ENCODE peak calls at places on chromosomes 4 and X, in nine cellular contexts. One of them, this sample, is unnamed.

GRCh38 chr4:48290146-48290772 is 20.6 kb upstream of the TEC start:
- DNase-seq in GM12865: peak; percentile 16
- DNase-seq in progenitor cell of endocrine pancreas: no peak
- DNase-seq in keratinocyte: no peak
- DNase-seq in transverse colon: peak; percentile 27
- DNase-seq in CD8-positive, alpha-beta T cell: no peak
- DNase-seq in nephron progenitor cell: no peak
- DNase-seq in HFF-Myc: no peak
- DNase-seq in OCI-LY7: peak; percentile 9
- DNase-seq in this sample: peak; percentile 65

GRCh38 chr4:2623442-2623841 is 87.0 kb downstream of the FAM193A start:
- DNase-seq in GM12865: no peak
- DNase-seq in progenitor cell of endocrine pancreas: no peak
- DNase-seq in keratinocyte: no peak
- DNase-seq in transverse colon: no peak
- DNase-seq in CD8-positive, alpha-beta T cell: no peak
- DNase-seq in nephron progenitor cell: no peak
- DNase-seq in HFF-Myc: no peak
- DNase-seq in OCI-LY7: no peak
- DNase-seq in this sample: no peak

GRCh38 chr4:538542-539142 is 37.5 kb downstream of the TMEM271 start:
- DNase-seq in GM12865: no peak
- DNase-seq in progenitor cell of endocrine pancreas: no peak
- DNase-seq in keratinocyte: no peak
- DNase-seq in transverse colon: no peak
- DNase-seq in CD8-positive, alpha-beta T cell: no peak
- DNase-seq in nephron progenitor cell: no peak
- DNase-seq in HFF-Myc: no peak
- DNase-seq in OCI-LY7: no peak
- DNase-seq in this sample: no peak

GRCh38 chrX:16087081-16087480 is 36.3 kb upstream of the GRPR start:
- DNase-seq in GM12865: no peak
- DNase-seq in progenitor cell of endocrine pancreas: no peak
- DNase-seq in keratinocyte: no peak
- DNase-seq in transverse colon: no peak
- DNase-seq in CD8-positive, alpha-beta T cell: no peak
- DNase-seq in nephron progenitor cell: no peak
- DNase-seq in HFF-Myc: no peak
- DNase-seq in OCI-LY7: no peak
- DNase-seq in this sample: no peak

GRCh38 chr4:109973529-109973905 is 60.8 kb downstream of the EGF start:
- DNase-seq in GM12865: no peak
- DNase-seq in progenitor cell of endocrine pancreas: no peak
- DNase-seq in keratinocyte: no peak
- DNase-seq in transverse colon: no peak
- DNase-seq in CD8-positive, alpha-beta T cell: no peak
- DNase-seq in nephron progenitor cell: no peak
- DNase-seq in HFF-Myc: no peak
- DNase-seq in OCI-LY7: no peak
- DNase-seq in this sample: no peak

GRCh38 chr4:126740687-126741086 is 892.1 kb upstream of the INTU start:
- DNase-seq in GM12865: no peak
- DNase-seq in progenitor cell of endocrine pancreas: no peak
- DNase-seq in keratinocyte: no peak
- DNase-seq in transverse colon: no peak
- DNase-seq in CD8-positive, alpha-beta T cell: no peak
- DNase-seq in nephron progenitor cell: no peak
- DNase-seq in HFF-Myc: no peak
- DNase-seq in OCI-LY7: no peak
- DNase-seq in this sample: no peak

GRCh38 chr4:137641554-137641953 is 109.3 kb upstream of the PCDH18 start:
- DNase-seq in GM12865: no peak
- DNase-seq in progenitor cell of endocrine pancreas: no peak
- DNase-seq in keratinocyte: no peak
- DNase-seq in transverse colon: no peak
- DNase-seq in CD8-positive, alpha-beta T cell: no peak
- DNase-seq in nephron progenitor cell: no peak
- DNase-seq in HFF-Myc: no peak
- DNase-seq in OCI-LY7: no peak
- DNase-seq in this sample: no peak

GRCh38 chr4:18051281-18051680 is 29.7 kb upstream of the LCORL start:
- DNase-seq in GM12865: no peak
- DNase-seq in progenitor cell of endocrine pancreas: no peak
- DNase-seq in keratinocyte: no peak
- DNase-seq in transverse colon: no peak
- DNase-seq in CD8-positive, alpha-beta T cell: no peak
- DNase-seq in nephron progenitor cell: no peak
- DNase-seq in HFF-Myc: no peak
- DNase-seq in OCI-LY7: no peak
- DNase-seq in this sample: no peak

GRCh38 chr4:5825642-5826041 is 67.2 kb downstream of the CRMP1 start:
- DNase-seq in GM12865: no peak
- DNase-seq in progenitor cell of endocrine pancreas: no peak
- DNase-seq in keratinocyte: no peak
- DNase-seq in transverse colon: no peak
- DNase-seq in CD8-positive, alpha-beta T cell: no peak
- DNase-seq in nephron progenitor cell: no peak
- DNase-seq in HFF-Myc: no peak
- DNase-seq in OCI-LY7: no peak
- DNase-seq in this sample: no peak

GRCh38 chrX:554271-554670 is 76.3 kb upstream of the SHOX start:
- DNase-seq in GM12865: no peak
- DNase-seq in progenitor cell of endocrine pancreas: no peak
- DNase-seq in keratinocyte: no peak
- DNase-seq in transverse colon: no peak
- DNase-seq in CD8-positive, alpha-beta T cell: no peak
- DNase-seq in nephron progenitor cell: no peak
- DNase-seq in HFF-Myc: no peak
- DNase-seq in OCI-LY7: no peak
- DNase-seq in this sample: no peak

GRCh38 chr4:105765690-105766407 is 57.3 kb downstream of the GSTCD start:
- DNase-seq in GM12865: no peak
- DNase-seq in progenitor cell of endocrine pancreas: no peak
- DNase-seq in keratinocyte: peak; percentile 36
- DNase-seq in transverse colon: no peak
- DNase-seq in CD8-positive, alpha-beta T cell: no peak
- DNase-seq in nephron progenitor cell: no peak
- DNase-seq in HFF-Myc: peak; percentile 61
- DNase-seq in OCI-LY7: no peak
- DNase-seq in this sample: no peak

GRCh38 chrX:153708415-153708814 is 15.8 kb downstream of the BCAP31 start:
- DNase-seq in GM12865: peak; percentile 33
- DNase-seq in progenitor cell of endocrine pancreas: peak; percentile 56
- DNase-seq in keratinocyte: no peak
- DNase-seq in transverse colon: peak; percentile 81
- DNase-seq in CD8-positive, alpha-beta T cell: peak; percentile 34
- DNase-seq in nephron progenitor cell: peak; percentile 70
- DNase-seq in HFF-Myc: peak; percentile 36
- DNase-seq in OCI-LY7: peak; percentile 31
- DNase-seq in this sample: peak; percentile 47

GRCh38 chr4:150581611-150582010 is 340 bp upstream of the MAB21L2 start:
- DNase-seq in GM12865: no peak
- DNase-seq in progenitor cell of endocrine pancreas: no peak
- DNase-seq in keratinocyte: no peak
- DNase-seq in transverse colon: peak; percentile 64
- DNase-seq in CD8-positive, alpha-beta T cell: no peak
- DNase-seq in nephron progenitor cell: peak; percentile 50
- DNase-seq in HFF-Myc: no peak
- DNase-seq in OCI-LY7: no peak
- DNase-seq in this sample: no peak

GRCh38 chr4:100299019-100299418 is 108.8 kb upstream of the DDIT4L start:
- DNase-seq in GM12865: no peak
- DNase-seq in progenitor cell of endocrine pancreas: no peak
- DNase-seq in keratinocyte: no peak
- DNase-seq in transverse colon: no peak
- DNase-seq in CD8-positive, alpha-beta T cell: no peak
- DNase-seq in nephron progenitor cell: no peak
- DNase-seq in HFF-Myc: peak; percentile 69
- DNase-seq in OCI-LY7: no peak
- DNase-seq in this sample: no peak

GRCh38 chrX:45515262-45516215 is 314.9 kb upstream of the DIPK2B start:
- DNase-seq in GM12865: peak; percentile 22
- DNase-seq in progenitor cell of endocrine pancreas: no peak
- DNase-seq in keratinocyte: peak; percentile 78
- DNase-seq in transverse colon: peak; percentile 43
- DNase-seq in CD8-positive, alpha-beta T cell: no peak
- DNase-seq in nephron progenitor cell: no peak
- DNase-seq in HFF-Myc: peak; percentile 77
- DNase-seq in OCI-LY7: no peak
- DNase-seq in this sample: peak; percentile 13
- TF ChIP-seq CTCF in GM12865: peak; percentile 25
- TF ChIP-seq CTCF in progenitor cell of endocrine pancreas: peak; percentile 50
- TF ChIP-seq CTCF in keratinocyte: peak; percentile 80
- TF ChIP-seq CTCF in transverse colon: peak; percentile 45
- TF ChIP-seq CTCF in CD8-positive, alpha-beta T cell: no peak
- TF ChIP-seq CTCF in nephron progenitor cell: peak; percentile 39
- TF ChIP-seq CTCF in HFF-Myc: peak; percentile 66
- TF ChIP-seq CTCF in OCI-LY7: peak; percentile 56
- TF ChIP-seq CTCF in this sample: no peak

GRCh38 chr4:129526812-129527211 is 430.9 kb downstream of the C4orf33 start:
- DNase-seq in GM12865: no peak
- DNase-seq in progenitor cell of endocrine pancreas: no peak
- DNase-seq in keratinocyte: no peak
- DNase-seq in transverse colon: no peak
- DNase-seq in CD8-positive, alpha-beta T cell: no peak
- DNase-seq in nephron progenitor cell: no peak
- DNase-seq in HFF-Myc: no peak
- DNase-seq in OCI-LY7: peak; percentile 1
- DNase-seq in this sample: no peak
- TF ChIP-seq CTCF in GM12865: peak; percentile 11
- TF ChIP-seq CTCF in progenitor cell of endocrine pancreas: no peak
- TF ChIP-seq CTCF in keratinocyte: no peak
- TF ChIP-seq CTCF in transverse colon: no peak
- TF ChIP-seq CTCF in CD8-positive, alpha-beta T cell: no peak
- TF ChIP-seq CTCF in nephron progenitor cell: no peak
- TF ChIP-seq CTCF in HFF-Myc: no peak
- TF ChIP-seq CTCF in OCI-LY7: peak; percentile 31
- TF ChIP-seq CTCF in this sample: no peak

DNA sequence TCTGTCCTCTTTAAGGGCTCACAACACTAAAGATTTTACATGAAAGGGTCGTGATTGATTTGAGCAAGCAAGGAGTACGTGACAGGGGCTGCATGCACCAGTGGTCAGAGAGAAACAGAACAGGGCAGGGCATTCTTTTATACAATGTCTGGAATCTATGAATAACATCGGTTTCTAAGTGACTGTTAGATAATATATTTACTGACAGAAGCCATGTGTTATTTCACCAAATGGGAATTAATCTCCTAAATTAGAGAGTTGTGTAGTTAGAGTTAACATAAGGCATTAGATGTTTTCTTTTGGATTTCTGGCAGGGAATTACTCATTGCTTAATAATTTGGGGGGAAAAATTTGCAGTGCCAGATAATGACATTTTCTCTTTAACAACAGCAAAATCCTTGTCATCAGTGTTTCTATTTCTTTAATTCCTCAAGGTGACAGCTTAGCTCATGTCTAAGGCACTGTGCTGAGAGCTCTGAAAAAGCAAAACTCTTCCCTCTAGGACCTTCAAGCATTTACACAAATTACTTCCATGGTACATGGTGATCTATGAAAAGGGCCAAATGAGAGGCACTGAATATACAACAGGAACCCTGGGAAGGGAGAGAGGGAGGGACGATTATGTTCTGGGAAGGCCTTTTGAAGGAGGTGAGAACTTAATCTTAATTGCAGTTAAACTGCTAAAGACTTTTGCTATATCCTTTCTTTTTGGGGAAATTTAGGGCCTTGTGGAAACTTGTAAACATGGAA is 145.0 kb downstream of the RTL3 start:
- DNase-seq in GM12865: no peak
- DNase-seq in progenitor cell of endocrine pancreas: no peak
- DNase-seq in keratinocyte: no peak
- DNase-seq in transverse colon: no peak
- DNase-seq in CD8-positive, alpha-beta T cell: no peak
- DNase-seq in nephron progenitor cell: no peak
- DNase-seq in HFF-Myc: no peak
- DNase-seq in OCI-LY7: no peak
- DNase-seq in this sample: no peak
- TF ChIP-seq CTCF in GM12865: no peak
- TF ChIP-seq CTCF in progenitor cell of endocrine pancreas: no peak
- TF ChIP-seq CTCF in keratinocyte: no peak
- TF ChIP-seq CTCF in transverse colon: no peak
- TF ChIP-seq CTCF in CD8-positive, alpha-beta T cell: no peak
- TF ChIP-seq CTCF in nephron progenitor cell: no peak
- TF ChIP-seq CTCF in HFF-Myc: no peak
- TF ChIP-seq CTCF in OCI-LY7: no peak
- TF ChIP-seq CTCF in this sample: no peak

GRCh38 chr4:77437079-77437478 is 168.5 kb upstream of the CXCL13 start:
- DNase-seq in GM12865: no peak
- DNase-seq in progenitor cell of endocrine pancreas: no peak
- DNase-seq in keratinocyte: no peak
- DNase-seq in transverse colon: no peak
- DNase-seq in CD8-positive, alpha-beta T cell: no peak
- DNase-seq in nephron progenitor cell: no peak
- DNase-seq in HFF-Myc: no peak
- DNase-seq in OCI-LY7: no peak
- DNase-seq in this sample: no peak

GRCh38 chr4:77430847-77431246 is 174.8 kb upstream of the CXCL13 start:
- DNase-seq in GM12865: no peak
- DNase-seq in progenitor cell of endocrine pancreas: no peak
- DNase-seq in keratinocyte: no peak
- DNase-seq in transverse colon: no peak
- DNase-seq in CD8-positive, alpha-beta T cell: no peak
- DNase-seq in nephron progenitor cell: no peak
- DNase-seq in HFF-Myc: no peak
- DNase-seq in OCI-LY7: no peak
- DNase-seq in this sample: no peak

GRCh38 chr4:77432702-77433101 is 172.9 kb upstream of the CXCL13 start:
- DNase-seq in GM12865: peak; percentile 3
- DNase-seq in progenitor cell of endocrine pancreas: no peak
- DNase-seq in keratinocyte: no peak
- DNase-seq in transverse colon: no peak
- DNase-seq in CD8-positive, alpha-beta T cell: no peak
- DNase-seq in nephron progenitor cell: no peak
- DNase-seq in HFF-Myc: no peak
- DNase-seq in OCI-LY7: peak; percentile 4
- DNase-seq in this sample: no peak

GRCh38 chr4:77434299-77435092 is 171.1 kb upstream of the CXCL13 start:
- DNase-seq in GM12865: no peak
- DNase-seq in progenitor cell of endocrine pancreas: no peak
- DNase-seq in keratinocyte: no peak
- DNase-seq in transverse colon: no peak
- DNase-seq in CD8-positive, alpha-beta T cell: no peak
- DNase-seq in nephron progenitor cell: no peak
- DNase-seq in HFF-Myc: no peak
- DNase-seq in OCI-LY7: no peak
- DNase-seq in this sample: no peak

GRCh38 chr4:77433102-77433733 is 172.4 kb upstream of the CXCL13 start:
- DNase-seq in GM12865: peak; percentile 61
- DNase-seq in progenitor cell of endocrine pancreas: no peak
- DNase-seq in keratinocyte: no peak
- DNase-seq in transverse colon: no peak
- DNase-seq in CD8-positive, alpha-beta T cell: no peak
- DNase-seq in nephron progenitor cell: peak; percentile 13
- DNase-seq in HFF-Myc: peak; percentile 26
- DNase-seq in OCI-LY7: peak; percentile 48
- DNase-seq in this sample: peak; percentile 50
- TF ChIP-seq CTCF in GM12865: peak; percentile 48
- TF ChIP-seq CTCF in progenitor cell of endocrine pancreas: peak; percentile 67
- TF ChIP-seq CTCF in keratinocyte: peak; percentile 52
- TF ChIP-seq CTCF in transverse colon: peak; percentile 59
- TF ChIP-seq CTCF in CD8-positive, alpha-beta T cell: peak; percentile 37
- TF ChIP-seq CTCF in nephron progenitor cell: peak; percentile 60
- TF ChIP-seq CTCF in HFF-Myc: peak; percentile 26
- TF ChIP-seq CTCF in OCI-LY7: peak; percentile 73
- TF ChIP-seq CTCF in this sample: no peak

GRCh38 chr4:8586671-8587468 is 5.7 kb upstream of the CPZ start:
- DNase-seq in GM12865: peak; percentile 19
- DNase-seq in progenitor cell of endocrine pancreas: no peak
- DNase-seq in keratinocyte: no peak
- DNase-seq in transverse colon: no peak
- DNase-seq in CD8-positive, alpha-beta T cell: no peak
- DNase-seq in nephron progenitor cell: no peak
- DNase-seq in HFF-Myc: no peak
- DNase-seq in OCI-LY7: peak; percentile 11
- DNase-seq in this sample: no peak
- TF ChIP-seq CTCF in GM12865: peak; percentile 21
- TF ChIP-seq CTCF in progenitor cell of endocrine pancreas: peak; percentile 64
- TF ChIP-seq CTCF in keratinocyte: no peak
- TF ChIP-seq CTCF in transverse colon: no peak
- TF ChIP-seq CTCF in CD8-positive, alpha-beta T cell: no peak
- TF ChIP-seq CTCF in nephron progenitor cell: no peak
- TF ChIP-seq CTCF in HFF-Myc: no peak
- TF ChIP-seq CTCF in OCI-LY7: peak; percentile 65
- TF ChIP-seq CTCF in this sample: no peak

This sample was measured in GM13976.